ENCODE peak calls at places on chromosomes 11 and 22, in four cellular contexts. R is sigmoid colon, K is stomach, A is NCI-H1105. C is an unnamed sample.

GRCh38 chr11:6303657-6304056 is 16.6 kb downstream of the CAVIN3 start:
- DNase-seq in K (no peak), R (no peak), A (no peak), C (no peak)

GRCh38 chr22:36385491-36386350 is 2.0 kb downstream of the MYH9 start:
- DNase-seq in K (peak; percentile 83), R (peak; percentile 90), A (peak; percentile 84), C (peak; percentile 73)

GRCh38 chr11:32088117-32088941 is 2.5 kb upstream of the RCN1 start:
- DNase-seq in R (no peak), A (peak; percentile 35), K (peak; percentile 73), C (no peak)

GRCh38 chr22:25354456-25354855 is 135.0 kb downstream of the CRYBB2 start:
- DNase-seq in A (no peak), K (no peak), R (peak; percentile 52), C (no peak)

GRCh38 chr11:44568706-44569473 is 3.4 kb downstream of the CD82 start:
- DNase-seq in R (peak; percentile 84), A (no peak), K (peak; percentile 75), C (no peak)

GRCh38 chr11:123261345-123262106 is 66.5 kb upstream of the CLMP start:
- DNase-seq in R (peak; percentile 91), K (peak; percentile 84), A (peak; percentile 30), C (peak; percentile 86)

GRCh38 chr22:45246060-45246985 is 5.6 kb upstream of the KIAA0930 start:
- DNase-seq in A (no peak), K (peak; percentile 81), R (peak; percentile 93), C (no peak)

GRCh38 chr11:65781152-65781961 is 581 bp upstream of the AP5B1 start:
- DNase-seq in K (no peak), R (peak; percentile 72), A (no peak), C (no peak)

GRCh38 chr11:88533001-88533400 is 195.5 kb upstream of the CTSC start:
- DNase-seq in A (no peak), R (no peak), K (no peak), C (no peak)

GRCh38 chr11:65207918-65208784 is 26.4 kb downstream of the CAPN1 start:
- DNase-seq in K (peak; percentile 13), R (no peak), A (no peak), C (no peak)

GRCh38 chr11:20443596-20443995 is 56.1 kb downstream of the PRMT3 start:
- DNase-seq in K (no peak), R (no peak), A (peak; percentile 24), C (no peak)

GRCh38 chr11:86152901-86153300 is 84.0 kb upstream of the PICALM start:
- DNase-seq in K (no peak), R (no peak), A (no peak), C (no peak)

GRCh38 chr11:12640355-12640754 is 33.9 kb upstream of the TEAD1 start:
- DNase-seq in K (no peak), R (no peak), A (no peak), C (no peak)

GRCh38 chr11:2825261-2825885 is 60.2 kb downstream of the CDKN1C start:
- DNase-seq in A (no peak), K (peak; percentile 56), R (peak; percentile 97), C (no peak)

GRCh38 chr11:94734563-94735275 is 33.4 kb upstream of the AMOTL1 start:
- DNase-seq in A (no peak), R (no peak), K (no peak), C (no peak)